ENCODE peak calls at places on chromosomes 6 and 20, in ten cellular contexts. G is substantia nigra; L is amniotic stem cell; Y is putamen; O is activated CD8-positive, alpha-beta memory T cell treated with anti-CD3 and anti-CD28 coated beads for 1 hour; R is lung microvascular endothelial cell; P is stimulated activated naive B cell treated with anti-CD40 and anti-IgM and Interleukin-4, amounts not matched to agents 10 μg/mL and 1 μg/mL and 100 μg/mL, for 72 hours; M is body of pancreas; C is hypothalamus; H is GM04504. W is an unnamed sample.

GRCh38 chr20:11261533-11262000 is 587.8 kb upstream of the JAG1 start:
- DNase-seq in C (no peak), R (no peak), L (peak), H (peak), M (no peak), O (no peak), G (no peak), Y (no peak), P (no peak), W (no peak)

GRCh38 chr20:4011226-4011975 is 4.0 kb downstream of the RNF24 start:
- DNase-seq in H (no peak), G (no peak), C (no peak), O (no peak), R (no peak), L (no peak), M (no peak), P (no peak), Y (no peak), W (no peak)

GRCh38 chr6:113558966-113559365 is 298.2 kb upstream of the MARCKS start:
- DNase-seq in R (peak), H (peak), M (no peak), Y (no peak), G (no peak), L (no peak), O (no peak), C (no peak), P (no peak), W (no peak)

GRCh38 chr20:39990692-39991091 is 698.3 kb downstream of the MAFB start:
- DNase-seq in L (no peak), C (no peak), R (no peak), Y (no peak), G (no peak), H (no peak), O (no peak), P (no peak), M (no peak), W (no peak)

GRCh38 chr6:90370493-90370959 is 73.9 kb upstream of the BACH2 start:
- DNase-seq in P (no peak), M (no peak), R (no peak), L (no peak), H (no peak), O (no peak), G (no peak), Y (no peak), C (no peak), W (no peak)

GRCh38 chr6:146670161-146670560 is 71.4 kb downstream of the ADGB start:
- DNase-seq in H (no peak), M (no peak), L (no peak), O (no peak), Y (no peak), P (no peak), G (no peak), C (no peak), R (no peak), W (no peak)

GRCh38 chr6:154868143-154868594 is 126.9 kb upstream of the TIAM2 start:
- DNase-seq in P (no peak), O (no peak), H (peak), R (peak), Y (peak), L (peak), C (no peak), M (no peak), G (no peak), W (no peak)

GRCh38 chr6:365835-366234 is 25.7 kb upstream of the IRF4 start:
- DNase-seq in G (no peak), O (no peak), Y (no peak), H (no peak), R (no peak), L (no peak), M (no peak), P (no peak), C (no peak), W (no peak)

GRCh38 chr6:103335412-103335811 is 1524.3 kb downstream of the HACE1 start:
- DNase-seq in C (no peak), O (no peak), R (no peak), Y (no peak), H (no peak), P (no peak), G (no peak), L (no peak), M (no peak), W (no peak)

GRCh38 chr6:88920777-88921728 is 42.4 kb downstream of the RNGTT start:
- DNase-seq in C (no peak), L (no peak), H (no peak), O (no peak), R (no peak), G (no peak), M (no peak), P (no peak), Y (no peak), W (no peak)

GRCh38 chr20:24477831-24478547 is 8.6 kb downstream of the SYNDIG1 start:
- DNase-seq in M (no peak), G (no peak), C (no peak), O (no peak), L (no peak), P (no peak), H (no peak), Y (no peak), R (no peak), W (no peak)

GRCh38 chr6:77373955-77374354 is 89.3 kb downstream of the HTR1B start:
- DNase-seq in Y (no peak), L (no peak), R (no peak), C (no peak), P (no peak), G (no peak), O (no peak), H (no peak), M (no peak), W (no peak)

GRCh38 chr6:22323848-22324247 is 27.0 kb upstream of the PRL start:
- DNase-seq in C (no peak), O (no peak), Y (no peak), M (no peak), P (no peak), G (no peak), L (no peak), R (no peak), H (no peak), W (no peak)

GRCh38 chr20:61628901-61629300 is 376.8 kb downstream of the CDH4 start:
- DNase-seq in G (no peak), P (no peak), M (no peak), H (no peak), L (no peak), C (peak), Y (no peak), R (no peak), O (no peak), W (no peak)

GRCh38 chr6:36586606-36587005 is 7.6 kb upstream of the SRSF3 start:
- DNase-seq in Y (no peak), O (no peak), R (no peak), C (no peak), G (no peak), H (no peak), L (no peak), P (no peak), M (no peak), W (no peak)

W was measured in WTC11.